ENCODE peak calls at places on chromosomes 11 and 22, in six cellular contexts. One of them, this sample, is unnamed.

GRCh38 chr11:84558085-84558905 is 1068.8 kb downstream of the DLG2 start:
- DNase-seq in mesenchymal stem cell: peak; percentile 48
- DNase-seq in small intestine: peak; percentile 49
- DNase-seq in GM23248: peak; percentile 76
- DNase-seq in adrenal gland: peak; percentile 53
- DNase-seq in Panc1: peak; percentile 20
- DNase-seq in this sample: no peak

GRCh38 chr22:19330865-19331418 is 39.4 kb upstream of the CLTCL1 start:
- DNase-seq in mesenchymal stem cell: no peak
- DNase-seq in small intestine: no peak
- DNase-seq in GM23248: no peak
- DNase-seq in adrenal gland: no peak
- DNase-seq in Panc1: no peak
- DNase-seq in this sample: no peak

GRCh38 chr11:103803062-103803461 is 233.4 kb upstream of the DDI1 start:
- DNase-seq in mesenchymal stem cell: peak; percentile 37
- DNase-seq in small intestine: no peak
- DNase-seq in GM23248: peak; percentile 68
- DNase-seq in adrenal gland: no peak
- DNase-seq in Panc1: no peak
- DNase-seq in this sample: no peak

GRCh38 chr11:126169291-126169690 is 42.2 kb downstream of the RPUSD4 start:
- DNase-seq in mesenchymal stem cell: no peak
- DNase-seq in small intestine: no peak
- DNase-seq in GM23248: peak; percentile 61
- DNase-seq in adrenal gland: no peak
- DNase-seq in Panc1: no peak
- DNase-seq in this sample: no peak

GRCh38 chr22:36921309-36922096 is 8.1 kb downstream of the CSF2RB start:
- DNase-seq in mesenchymal stem cell: no peak
- DNase-seq in small intestine: no peak
- DNase-seq in GM23248: no peak
- DNase-seq in adrenal gland: no peak
- DNase-seq in Panc1: no peak
- DNase-seq in this sample: peak; percentile 72

GRCh38 chr22:36823177-36823839 is 6.5 kb upstream of the PVALB start:
- DNase-seq in mesenchymal stem cell: peak; percentile 3
- DNase-seq in small intestine: no peak
- DNase-seq in GM23248: peak; percentile 21
- DNase-seq in adrenal gland: no peak
- DNase-seq in Panc1: no peak
- DNase-seq in this sample: no peak

GRCh38 chr11:114061053-114062049 is 1.8 kb downstream of the ZBTB16 start:
- DNase-seq in mesenchymal stem cell: peak; percentile 62
- DNase-seq in small intestine: peak; percentile 39
- DNase-seq in GM23248: peak; percentile 57
- DNase-seq in adrenal gland: peak; percentile 59
- DNase-seq in Panc1: no peak
- DNase-seq in this sample: no peak

GRCh38 chr22:20268350-20269012 is 363 bp upstream of the RTN4R start:
- DNase-seq in mesenchymal stem cell: peak; percentile 43
- DNase-seq in small intestine: peak; percentile 59
- DNase-seq in GM23248: peak; percentile 76
- DNase-seq in adrenal gland: peak; percentile 59
- DNase-seq in Panc1: no peak
- DNase-seq in this sample: no peak

GRCh38 chr11:12499071-12499470 is 121.7 kb downstream of the PARVA start:
- DNase-seq in mesenchymal stem cell: no peak
- DNase-seq in small intestine: no peak
- DNase-seq in GM23248: no peak
- DNase-seq in adrenal gland: no peak
- DNase-seq in Panc1: no peak
- DNase-seq in this sample: no peak

GRCh38 chr11:65992056-65992455 is 9.9 kb downstream of the EIF1AD start:
- DNase-seq in mesenchymal stem cell: no peak
- DNase-seq in small intestine: no peak
- DNase-seq in GM23248: no peak
- DNase-seq in adrenal gland: no peak
- DNase-seq in Panc1: no peak
- DNase-seq in this sample: no peak

GRCh38 chr11:102613455-102613854 is 11.7 kb downstream of the MMP20 start:
- DNase-seq in mesenchymal stem cell: no peak
- DNase-seq in small intestine: no peak
- DNase-seq in GM23248: no peak
- DNase-seq in adrenal gland: no peak
- DNase-seq in Panc1: no peak
- DNase-seq in this sample: no peak

GRCh38 chr11:60378359-60378758 is at the start of gene MS4A7:
- DNase-seq in mesenchymal stem cell: no peak
- DNase-seq in small intestine: no peak
- DNase-seq in GM23248: no peak
- DNase-seq in adrenal gland: peak; percentile 34
- DNase-seq in Panc1: no peak
- DNase-seq in this sample: no peak

GRCh38 chr11:66857927-66858185 is 992 bp downstream of the LRFN4 start:
- DNase-seq in mesenchymal stem cell: no peak
- DNase-seq in small intestine: no peak
- DNase-seq in GM23248: no peak
- DNase-seq in adrenal gland: no peak
- DNase-seq in Panc1: no peak
- DNase-seq in this sample: no peak

GRCh38 chr22:27299181-27300085 is 502.1 kb downstream of the MN1 start:
- DNase-seq in mesenchymal stem cell: no peak
- DNase-seq in small intestine: peak; percentile 13
- DNase-seq in GM23248: peak; percentile 18
- DNase-seq in adrenal gland: no peak
- DNase-seq in Panc1: no peak
- DNase-seq in this sample: no peak

GRCh38 chr22:28837640-28838039 is 37.3 kb upstream of the XBP1 start:
- DNase-seq in mesenchymal stem cell: no peak
- DNase-seq in small intestine: no peak
- DNase-seq in GM23248: no peak
- DNase-seq in adrenal gland: no peak
- DNase-seq in Panc1: no peak
- DNase-seq in this sample: no peak

GRCh38 chr11:34997872-34998548 is 81.6 kb downstream of the PDHX start:
- DNase-seq in mesenchymal stem cell: peak; percentile 52
- DNase-seq in small intestine: peak; percentile 30
- DNase-seq in GM23248: peak; percentile 70
- DNase-seq in adrenal gland: no peak
- DNase-seq in Panc1: no peak
- DNase-seq in this sample: no peak

GRCh38 chr22:37662039-37662438 is 3.5 kb downstream of the PDXP start:
- DNase-seq in mesenchymal stem cell: no peak
- DNase-seq in small intestine: no peak
- DNase-seq in GM23248: no peak
- DNase-seq in adrenal gland: no peak
- DNase-seq in Panc1: no peak
- DNase-seq in this sample: no peak

GRCh38 chr11:8321876-8322275 is 58.2 kb upstream of the LMO1 start:
- DNase-seq in mesenchymal stem cell: no peak
- DNase-seq in small intestine: no peak
- DNase-seq in GM23248: no peak
- DNase-seq in adrenal gland: no peak
- DNase-seq in Panc1: no peak
- DNase-seq in this sample: no peak

GRCh38 chr11:4683020-4683419 is 14.6 kb downstream of the OR51E2 start:
- DNase-seq in mesenchymal stem cell: no peak
- DNase-seq in small intestine: no peak
- DNase-seq in GM23248: peak; percentile 23
- DNase-seq in adrenal gland: no peak
- DNase-seq in Panc1: no peak
- DNase-seq in this sample: no peak

GRCh38 chr11:106551744-106552671 is 466.3 kb downstream of the GUCY1A2 start:
- DNase-seq in mesenchymal stem cell: no peak
- DNase-seq in small intestine: no peak
- DNase-seq in GM23248: no peak
- DNase-seq in adrenal gland: no peak
- DNase-seq in Panc1: no peak
- DNase-seq in this sample: peak; percentile 48

GRCh38 chr11:41878158-41878557 is 418.7 kb upstream of the LRRC4C start:
- DNase-seq in mesenchymal stem cell: peak; percentile 7
- DNase-seq in small intestine: no peak
- DNase-seq in GM23248: no peak
- DNase-seq in adrenal gland: no peak
- DNase-seq in Panc1: no peak
- DNase-seq in this sample: no peak

GRCh38 chr11:76903325-76903724 is 42.6 kb downstream of the ACER3 start:
- DNase-seq in mesenchymal stem cell: no peak
- DNase-seq in small intestine: peak; percentile 20
- DNase-seq in GM23248: no peak
- DNase-seq in adrenal gland: no peak
- DNase-seq in Panc1: no peak
- DNase-seq in this sample: no peak

GRCh38 chr22:23156286-23156685 is 11.0 kb downstream of the RAB36 start:
- DNase-seq in mesenchymal stem cell: no peak
- DNase-seq in small intestine: no peak
- DNase-seq in GM23248: no peak
- DNase-seq in adrenal gland: no peak
- DNase-seq in Panc1: no peak
- DNase-seq in this sample: no peak

GRCh38 chr11:115784796-115785521 is 280.7 kb upstream of the CADM1 start:
- DNase-seq in mesenchymal stem cell: no peak
- DNase-seq in small intestine: peak; percentile 8
- DNase-seq in GM23248: no peak
- DNase-seq in adrenal gland: peak; percentile 65
- DNase-seq in Panc1: no peak
- DNase-seq in this sample: peak; percentile 57

GRCh38 chr11:84747871-84748270 is 879.3 kb downstream of the DLG2 start:
- DNase-seq in mesenchymal stem cell: no peak
- DNase-seq in small intestine: no peak
- DNase-seq in GM23248: no peak
- DNase-seq in adrenal gland: no peak
- DNase-seq in Panc1: no peak
- DNase-seq in this sample: peak; percentile 4

GRCh38 chr11:15886866-15887265 is 469.5 kb downstream of the SOX6 start:
- DNase-seq in mesenchymal stem cell: peak; percentile 65
- DNase-seq in small intestine: no peak
- DNase-seq in GM23248: no peak
- DNase-seq in adrenal gland: no peak
- DNase-seq in Panc1: no peak
- DNase-seq in this sample: no peak

GRCh38 chr22:27866136-27867091 is 52.6 kb downstream of the PITPNB start:
- DNase-seq in mesenchymal stem cell: peak; percentile 87
- DNase-seq in small intestine: no peak
- DNase-seq in GM23248: peak; percentile 95
- DNase-seq in adrenal gland: peak; percentile 58
- DNase-seq in Panc1: no peak
- DNase-seq in this sample: no peak

GRCh38 chr22:23759566-23759965 is 3.2 kb upstream of the C22orf15 start:
- DNase-seq in mesenchymal stem cell: no peak
- DNase-seq in small intestine: no peak
- DNase-seq in GM23248: no peak
- DNase-seq in adrenal gland: no peak
- DNase-seq in Panc1: no peak
- DNase-seq in this sample: no peak

GRCh38 chr22:31678748-31679147 is 16.7 kb upstream of the PISD start:
- DNase-seq in mesenchymal stem cell: no peak
- DNase-seq in small intestine: no peak
- DNase-seq in GM23248: no peak
- DNase-seq in adrenal gland: no peak
- DNase-seq in Panc1: no peak
- DNase-seq in this sample: no peak

GRCh38 chr22:37735054-37735453 is 38.2 kb downstream of the TRIOBP start:
- DNase-seq in mesenchymal stem cell: peak; percentile 63
- DNase-seq in small intestine: peak; percentile 32
- DNase-seq in GM23248: peak; percentile 32
- DNase-seq in adrenal gland: peak; percentile 86
- DNase-seq in Panc1: no peak
- DNase-seq in this sample: no peak

GRCh38 chr11:47149781-47150180 is 26.9 kb downstream of the ARFGAP2 start:
- DNase-seq in mesenchymal stem cell: no peak
- DNase-seq in small intestine: no peak
- DNase-seq in GM23248: no peak
- DNase-seq in adrenal gland: no peak
- DNase-seq in Panc1: no peak
- DNase-seq in this sample: no peak
- H3K4me3 ChIP-seq in mesenchymal stem cell: no peak overlapping the region
- H3K4me3 ChIP-seq in small intestine: no peak overlapping the region
- H3K4me3 ChIP-seq in GM23248: no peak overlapping the region
- H3K4me3 ChIP-seq in adrenal gland: no peak overlapping the region
- H3K4me3 ChIP-seq in Panc1: no peak overlapping the region
- H3K4me3 ChIP-seq in this sample: no peak overlapping the region

GRCh38 chr11:118907051-118907748 is 18.5 kb downstream of the BCL9L start:
- DNase-seq in mesenchymal stem cell: peak; percentile 78
- DNase-seq in small intestine: peak; percentile 89
- DNase-seq in GM23248: peak; percentile 84
- DNase-seq in adrenal gland: peak; percentile 88
- DNase-seq in Panc1: peak; percentile 86
- DNase-seq in this sample: peak; percentile 91
- H3K4me1 ChIP-seq in mesenchymal stem cell: peaks cover 46% of the 10 kb centered on the region
- H3K4me1 ChIP-seq in small intestine: peaks cover 16% of the 10 kb centered on the region
- H3K4me1 ChIP-seq in GM23248: peaks cover 32% of the 10 kb centered on the region
- H3K4me1 ChIP-seq in adrenal gland: peaks cover 48% of the 10 kb centered on the region
- H3K4me1 ChIP-seq in Panc1: peaks cover 74% of the 10 kb centered on the region
- H3K4me1 ChIP-seq in this sample: peaks cover 32% of the 10 kb centered on the region

GRCh38 chr22:46846832-46847355 is 84.4 kb downstream of the TBC1D22A start:
- DNase-seq in mesenchymal stem cell: no peak
- DNase-seq in small intestine: no peak
- DNase-seq in GM23248: no peak
- DNase-seq in adrenal gland: no peak
- DNase-seq in Panc1: no peak
- DNase-seq in this sample: no peak

GRCh38 chr22:46846154-46846831 is 83.8 kb downstream of the TBC1D22A start:
- DNase-seq in mesenchymal stem cell: no peak
- DNase-seq in small intestine: no peak
- DNase-seq in GM23248: peak; percentile 59
- DNase-seq in adrenal gland: no peak
- DNase-seq in Panc1: no peak
- DNase-seq in this sample: no peak

GRCh38 chr22:46843691-46844297 is 81.3 kb downstream of the TBC1D22A start:
- DNase-seq in mesenchymal stem cell: no peak
- DNase-seq in small intestine: no peak
- DNase-seq in GM23248: peak; percentile 47
- DNase-seq in adrenal gland: no peak
- DNase-seq in Panc1: no peak
- DNase-seq in this sample: no peak

GRCh38 chr22:46844606-46845210 is 82.3 kb downstream of the TBC1D22A start:
- DNase-seq in mesenchymal stem cell: no peak
- DNase-seq in small intestine: no peak
- DNase-seq in GM23248: no peak
- DNase-seq in adrenal gland: no peak
- DNase-seq in Panc1: no peak
- DNase-seq in this sample: no peak

GRCh38 chr22:46845281-46846153 is 83.1 kb downstream of the TBC1D22A start:
- DNase-seq in mesenchymal stem cell: peak; percentile 27
- DNase-seq in small intestine: no peak
- DNase-seq in GM23248: peak; percentile 72
- DNase-seq in adrenal gland: no peak
- DNase-seq in Panc1: no peak
- DNase-seq in this sample: no peak
- H3K4me3 ChIP-seq in mesenchymal stem cell: no peak overlapping the region
- H3K4me3 ChIP-seq in small intestine: no peak overlapping the region
- H3K4me3 ChIP-seq in GM23248: peak overlapping the region; percentile 65
- H3K4me3 ChIP-seq in adrenal gland: no peak overlapping the region
- H3K4me3 ChIP-seq in Panc1: no peak overlapping the region
- H3K4me3 ChIP-seq in this sample: no peak overlapping the region

DNA sequence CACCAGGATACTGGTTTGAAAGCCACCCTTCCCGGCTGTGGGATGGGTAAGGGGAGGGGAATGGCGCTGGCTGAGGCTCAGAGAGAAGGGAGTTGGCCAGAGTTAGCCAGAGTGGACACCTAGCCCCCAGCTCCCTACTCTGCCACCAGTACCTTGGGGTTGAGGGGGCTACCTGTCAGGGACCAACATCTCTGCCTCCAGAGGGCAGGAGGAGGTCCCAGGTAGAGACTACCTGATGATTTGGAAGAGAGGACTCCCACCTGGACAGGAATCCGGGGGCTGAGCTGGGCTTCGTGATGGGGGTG is 3.7 kb downstream of the MYRF start:
- DNase-seq in mesenchymal stem cell: no peak
- DNase-seq in small intestine: no peak
- DNase-seq in GM23248: no peak
- DNase-seq in adrenal gland: no peak
- DNase-seq in Panc1: no peak
- DNase-seq in this sample: no peak
- H3K4me1 ChIP-seq in mesenchymal stem cell: peaks cover 64% of the 10 kb centered on the region
- H3K4me1 ChIP-seq in small intestine: peaks cover 6% of the 10 kb centered on the region
- H3K4me1 ChIP-seq in GM23248: peaks cover 3% of the 10 kb centered on the region
- H3K4me1 ChIP-seq in adrenal gland: peaks cover 3% of the 10 kb centered on the region
- H3K4me1 ChIP-seq in Panc1: peaks cover 5% of the 10 kb centered on the region
- H3K4me1 ChIP-seq in this sample: no peaks in the 10 kb centered on the region